ENCODE peak calls at places on chromosomes 2 and 18, in ten cellular contexts. One of them, this sample, is unnamed.

GRCh38 chr2:96427917-96428316 is 77.2 kb downstream of the NEURL3 start:
- DNase-seq in mesothelial cell of epicardium: no peak
- DNase-seq in lower leg skin: no peak
- DNase-seq in BJ: peak
- DNase-seq in GM12864: no peak
- DNase-seq in CD8-positive, alpha-beta T cell: no peak
- DNase-seq in HFFc6: peak
- DNase-seq in Panc1: peak
- DNase-seq in cardiac muscle cell: no peak
- DNase-seq in AG04450: no peak
- DNase-seq in this sample: no peak

GRCh38 chr18:48319796-48320638 is 89.2 kb downstream of the ZBTB7C start:
- DNase-seq in AG04450: no peak
- DNase-seq in lower leg skin: no peak
- DNase-seq in Panc1: no peak
- DNase-seq in BJ: no peak
- DNase-seq in GM12864: no peak
- DNase-seq in mesothelial cell of epicardium: no peak
- DNase-seq in CD8-positive, alpha-beta T cell: no peak
- DNase-seq in cardiac muscle cell: no peak
- DNase-seq in HFFc6: peak
- DNase-seq in this sample: no peak

GRCh38 chr2:37827911-37828411 is 97.1 kb upstream of the RMDN2 start:
- DNase-seq in CD8-positive, alpha-beta T cell: no peak
- DNase-seq in cardiac muscle cell: peak
- DNase-seq in GM12864: no peak
- DNase-seq in BJ: no peak
- DNase-seq in Panc1: no peak
- DNase-seq in AG04450: peak
- DNase-seq in lower leg skin: peak
- DNase-seq in mesothelial cell of epicardium: no peak
- DNase-seq in HFFc6: peak
- DNase-seq in this sample: peak

GRCh38 chr2:16051046-16051489 is 110.7 kb downstream of the MYCN start:
- DNase-seq in GM12864: no peak
- DNase-seq in cardiac muscle cell: no peak
- DNase-seq in Panc1: no peak
- DNase-seq in BJ: no peak
- DNase-seq in mesothelial cell of epicardium: no peak
- DNase-seq in HFFc6: no peak
- DNase-seq in AG04450: no peak
- DNase-seq in CD8-positive, alpha-beta T cell: no peak
- DNase-seq in lower leg skin: peak
- DNase-seq in this sample: no peak

GRCh38 chr2:223117533-223117932 is 65.5 kb downstream of the KCNE4 start:
- DNase-seq in GM12864: no peak
- DNase-seq in cardiac muscle cell: no peak
- DNase-seq in CD8-positive, alpha-beta T cell: no peak
- DNase-seq in BJ: no peak
- DNase-seq in Panc1: no peak
- DNase-seq in mesothelial cell of epicardium: no peak
- DNase-seq in AG04450: no peak
- DNase-seq in HFFc6: no peak
- DNase-seq in lower leg skin: no peak
- DNase-seq in this sample: no peak

GRCh38 chr2:157160131-157160530 is 97.4 kb upstream of the GALNT5 start:
- DNase-seq in Panc1: no peak
- DNase-seq in lower leg skin: no peak
- DNase-seq in CD8-positive, alpha-beta T cell: no peak
- DNase-seq in BJ: no peak
- DNase-seq in mesothelial cell of epicardium: no peak
- DNase-seq in GM12864: no peak
- DNase-seq in HFFc6: no peak
- DNase-seq in AG04450: no peak
- DNase-seq in cardiac muscle cell: no peak
- DNase-seq in this sample: no peak

GRCh38 chr2:120272763-120273481 is 20.3 kb downstream of the RALB start:
- DNase-seq in mesothelial cell of epicardium: no peak
- DNase-seq in CD8-positive, alpha-beta T cell: no peak
- DNase-seq in lower leg skin: no peak
- DNase-seq in Panc1: no peak
- DNase-seq in GM12864: no peak
- DNase-seq in AG04450: no peak
- DNase-seq in cardiac muscle cell: no peak
- DNase-seq in BJ: no peak
- DNase-seq in HFFc6: no peak
- DNase-seq in this sample: no peak

GRCh38 chr2:234521536-234521935 is 24.7 kb upstream of the ARL4C start:
- DNase-seq in BJ: no peak
- DNase-seq in mesothelial cell of epicardium: no peak
- DNase-seq in HFFc6: no peak
- DNase-seq in CD8-positive, alpha-beta T cell: no peak
- DNase-seq in GM12864: no peak
- DNase-seq in Panc1: no peak
- DNase-seq in AG04450: no peak
- DNase-seq in lower leg skin: no peak
- DNase-seq in cardiac muscle cell: no peak
- DNase-seq in this sample: no peak

GRCh38 chr2:179981085-179981484 is 26.0 kb downstream of the CWC22 start:
- DNase-seq in HFFc6: peak
- DNase-seq in mesothelial cell of epicardium: no peak
- DNase-seq in GM12864: no peak
- DNase-seq in BJ: no peak
- DNase-seq in Panc1: no peak
- DNase-seq in CD8-positive, alpha-beta T cell: no peak
- DNase-seq in AG04450: peak
- DNase-seq in cardiac muscle cell: no peak
- DNase-seq in lower leg skin: no peak
- DNase-seq in this sample: no peak

GRCh38 chr18:43181711-43182110 is 66.2 kb upstream of the RIT2 start:
- DNase-seq in BJ: no peak
- DNase-seq in mesothelial cell of epicardium: no peak
- DNase-seq in GM12864: no peak
- DNase-seq in HFFc6: no peak
- DNase-seq in lower leg skin: no peak
- DNase-seq in cardiac muscle cell: peak
- DNase-seq in Panc1: no peak
- DNase-seq in CD8-positive, alpha-beta T cell: no peak
- DNase-seq in AG04450: no peak
- DNase-seq in this sample: no peak

GRCh38 chr18:23280844-23281243 is 145.6 kb downstream of the CABLES1 start:
- DNase-seq in lower leg skin: no peak
- DNase-seq in Panc1: no peak
- DNase-seq in mesothelial cell of epicardium: no peak
- DNase-seq in cardiac muscle cell: no peak
- DNase-seq in AG04450: no peak
- DNase-seq in GM12864: no peak
- DNase-seq in CD8-positive, alpha-beta T cell: no peak
- DNase-seq in HFFc6: no peak
- DNase-seq in BJ: no peak
- DNase-seq in this sample: no peak

GRCh38 chr2:25159947-25160346 is 8.4 kb downstream of the POMC start:
- DNase-seq in lower leg skin: no peak
- DNase-seq in BJ: no peak
- DNase-seq in Panc1: no peak
- DNase-seq in GM12864: no peak
- DNase-seq in AG04450: no peak
- DNase-seq in HFFc6: no peak
- DNase-seq in CD8-positive, alpha-beta T cell: no peak
- DNase-seq in cardiac muscle cell: peak
- DNase-seq in mesothelial cell of epicardium: no peak
- DNase-seq in this sample: no peak

GRCh38 chr2:188272121-188272520 is 19.6 kb upstream of the GULP1 start:
- DNase-seq in HFFc6: no peak
- DNase-seq in mesothelial cell of epicardium: no peak
- DNase-seq in cardiac muscle cell: no peak
- DNase-seq in lower leg skin: no peak
- DNase-seq in CD8-positive, alpha-beta T cell: no peak
- DNase-seq in BJ: no peak
- DNase-seq in Panc1: no peak
- DNase-seq in AG04450: no peak
- DNase-seq in GM12864: no peak
- DNase-seq in this sample: no peak

GRCh38 chr18:75546964-75547363 is 119.5 kb upstream of the SMIM21 start:
- DNase-seq in BJ: no peak
- DNase-seq in GM12864: no peak
- DNase-seq in Panc1: no peak
- DNase-seq in mesothelial cell of epicardium: no peak
- DNase-seq in CD8-positive, alpha-beta T cell: no peak
- DNase-seq in cardiac muscle cell: no peak
- DNase-seq in lower leg skin: no peak
- DNase-seq in HFFc6: no peak
- DNase-seq in AG04450: no peak
- DNase-seq in this sample: no peak
- TF ChIP-seq CTCF in BJ: no peak
- TF ChIP-seq CTCF in GM12864: peak
- TF ChIP-seq CTCF in Panc1: peak
- TF ChIP-seq CTCF in mesothelial cell of epicardium: no peak
- TF ChIP-seq CTCF in CD8-positive, alpha-beta T cell: no peak
- TF ChIP-seq CTCF in cardiac muscle cell: no peak
- TF ChIP-seq CTCF in lower leg skin: no peak
- TF ChIP-seq CTCF in HFFc6: peak
- TF ChIP-seq CTCF in AG04450: no peak
- TF ChIP-seq CTCF in this sample: no peak

GRCh38 chr2:64865073-64865830 is 123.9 kb upstream of the SLC1A4 start:
- DNase-seq in HFFc6: peak
- DNase-seq in AG04450: no peak
- DNase-seq in cardiac muscle cell: peak
- DNase-seq in GM12864: no peak
- DNase-seq in CD8-positive, alpha-beta T cell: peak
- DNase-seq in mesothelial cell of epicardium: peak
- DNase-seq in Panc1: no peak
- DNase-seq in lower leg skin: peak
- DNase-seq in BJ: no peak
- DNase-seq in this sample: peak

GRCh38 chr2:64863097-64863820 is 125.9 kb upstream of the SLC1A4 start:
- DNase-seq in mesothelial cell of epicardium: no peak
- DNase-seq in Panc1: no peak
- DNase-seq in HFFc6: no peak
- DNase-seq in AG04450: no peak
- DNase-seq in GM12864: no peak
- DNase-seq in CD8-positive, alpha-beta T cell: no peak
- DNase-seq in cardiac muscle cell: no peak
- DNase-seq in BJ: no peak
- DNase-seq in lower leg skin: no peak
- DNase-seq in this sample: no peak

GRCh38 chr2:64866797-64867196 is 122.4 kb upstream of the SLC1A4 start:
- DNase-seq in cardiac muscle cell: no peak
- DNase-seq in lower leg skin: no peak
- DNase-seq in mesothelial cell of epicardium: no peak
- DNase-seq in Panc1: no peak
- DNase-seq in BJ: peak
- DNase-seq in HFFc6: peak
- DNase-seq in GM12864: no peak
- DNase-seq in AG04450: peak
- DNase-seq in CD8-positive, alpha-beta T cell: no peak
- DNase-seq in this sample: peak

GRCh38 chr2:64867253-64867996 is 121.8 kb upstream of the SLC1A4 start:
- DNase-seq in lower leg skin: no peak
- DNase-seq in AG04450: no peak
- DNase-seq in BJ: no peak
- DNase-seq in GM12864: no peak
- DNase-seq in mesothelial cell of epicardium: no peak
- DNase-seq in CD8-positive, alpha-beta T cell: no peak
- DNase-seq in cardiac muscle cell: no peak
- DNase-seq in HFFc6: no peak
- DNase-seq in Panc1: no peak
- DNase-seq in this sample: no peak

GRCh38 chr2:64865831-64866146 is 123.4 kb upstream of the SLC1A4 start:
- DNase-seq in mesothelial cell of epicardium: no peak
- DNase-seq in lower leg skin: no peak
- DNase-seq in CD8-positive, alpha-beta T cell: no peak
- DNase-seq in GM12864: no peak
- DNase-seq in BJ: no peak
- DNase-seq in cardiac muscle cell: no peak
- DNase-seq in AG04450: no peak
- DNase-seq in Panc1: no peak
- DNase-seq in HFFc6: no peak
- DNase-seq in this sample: no peak
- TF ChIP-seq CTCF in mesothelial cell of epicardium: peak
- TF ChIP-seq CTCF in lower leg skin: no peak
- TF ChIP-seq CTCF in CD8-positive, alpha-beta T cell: peak
- TF ChIP-seq CTCF in GM12864: no peak
- TF ChIP-seq CTCF in BJ: no peak
- TF ChIP-seq CTCF in cardiac muscle cell: no peak
- TF ChIP-seq CTCF in AG04450: no peak
- TF ChIP-seq CTCF in Panc1: no peak
- TF ChIP-seq CTCF in HFFc6: peak
- TF ChIP-seq CTCF in this sample: no peak

GRCh38 chr2:158380786-158381185 is 75.8 kb downstream of the CCDC148 start:
- DNase-seq in CD8-positive, alpha-beta T cell: no peak
- DNase-seq in AG04450: no peak
- DNase-seq in BJ: no peak
- DNase-seq in GM12864: no peak
- DNase-seq in cardiac muscle cell: no peak
- DNase-seq in HFFc6: no peak
- DNase-seq in Panc1: no peak
- DNase-seq in mesothelial cell of epicardium: no peak
- DNase-seq in lower leg skin: no peak
- DNase-seq in this sample: peak

GRCh38 chr2:158378926-158379325 is 77.6 kb downstream of the CCDC148 start:
- DNase-seq in Panc1: no peak
- DNase-seq in GM12864: no peak
- DNase-seq in cardiac muscle cell: no peak
- DNase-seq in lower leg skin: no peak
- DNase-seq in HFFc6: no peak
- DNase-seq in CD8-positive, alpha-beta T cell: no peak
- DNase-seq in BJ: peak
- DNase-seq in mesothelial cell of epicardium: no peak
- DNase-seq in AG04450: no peak
- DNase-seq in this sample: peak

GRCh38 chr2:158385646-158386045 is 70.9 kb downstream of the CCDC148 start:
- DNase-seq in BJ: no peak
- DNase-seq in mesothelial cell of epicardium: no peak
- DNase-seq in Panc1: no peak
- DNase-seq in AG04450: no peak
- DNase-seq in cardiac muscle cell: no peak
- DNase-seq in CD8-positive, alpha-beta T cell: no peak
- DNase-seq in lower leg skin: no peak
- DNase-seq in HFFc6: no peak
- DNase-seq in GM12864: no peak
- DNase-seq in this sample: no peak

GRCh38 chr2:158381978-158382377 is 74.6 kb downstream of the CCDC148 start:
- DNase-seq in cardiac muscle cell: no peak
- DNase-seq in GM12864: no peak
- DNase-seq in Panc1: no peak
- DNase-seq in CD8-positive, alpha-beta T cell: no peak
- DNase-seq in lower leg skin: no peak
- DNase-seq in mesothelial cell of epicardium: no peak
- DNase-seq in HFFc6: no peak
- DNase-seq in AG04450: no peak
- DNase-seq in BJ: no peak
- DNase-seq in this sample: no peak

GRCh38 chr2:158381205-158381604 is 75.3 kb downstream of the CCDC148 start:
- DNase-seq in HFFc6: no peak
- DNase-seq in Panc1: no peak
- DNase-seq in mesothelial cell of epicardium: no peak
- DNase-seq in BJ: no peak
- DNase-seq in cardiac muscle cell: no peak
- DNase-seq in lower leg skin: no peak
- DNase-seq in GM12864: no peak
- DNase-seq in AG04450: no peak
- DNase-seq in CD8-positive, alpha-beta T cell: no peak
- DNase-seq in this sample: no peak
- TF ChIP-seq CTCF in HFFc6: peak
- TF ChIP-seq CTCF in Panc1: no peak
- TF ChIP-seq CTCF in mesothelial cell of epicardium: peak
- TF ChIP-seq CTCF in BJ: no peak
- TF ChIP-seq CTCF in cardiac muscle cell: no peak
- TF ChIP-seq CTCF in lower leg skin: no peak
- TF ChIP-seq CTCF in GM12864: no peak
- TF ChIP-seq CTCF in AG04450: no peak
- TF ChIP-seq CTCF in CD8-positive, alpha-beta T cell: no peak
- TF ChIP-seq CTCF in this sample: no peak

GRCh38 chr2:54499666-54500065 is 43.5 kb downstream of the SPTBN1 start:
- DNase-seq in BJ: no peak
- DNase-seq in GM12864: no peak
- DNase-seq in lower leg skin: no peak
- DNase-seq in AG04450: no peak
- DNase-seq in cardiac muscle cell: no peak
- DNase-seq in mesothelial cell of epicardium: no peak
- DNase-seq in CD8-positive, alpha-beta T cell: no peak
- DNase-seq in Panc1: no peak
- DNase-seq in HFFc6: no peak
- DNase-seq in this sample: no peak
- TF ChIP-seq CTCF in BJ: no peak
- TF ChIP-seq CTCF in GM12864: no peak
- TF ChIP-seq CTCF in lower leg skin: no peak
- TF ChIP-seq CTCF in AG04450: no peak
- TF ChIP-seq CTCF in cardiac muscle cell: no peak
- TF ChIP-seq CTCF in mesothelial cell of epicardium: no peak
- TF ChIP-seq CTCF in CD8-positive, alpha-beta T cell: no peak
- TF ChIP-seq CTCF in Panc1: no peak
- TF ChIP-seq CTCF in HFFc6: no peak
- TF ChIP-seq CTCF in this sample: no peak

This sample was measured in AG09319.